ENCODE peak calls at places on chromosomes 2 and 18, in five cellular contexts. One of them, this sample, is unnamed.

GRCh38 chr2:173079968-173080860 is 4.6 kb downstream of the MAP3K20 start:
- DNase-seq in GM12865: no peak
- DNase-seq in upper lobe of left lung: no peak
- DNase-seq in astrocyte of the spinal cord: peak; percentile 92
- DNase-seq in body of pancreas: no peak
- DNase-seq in this sample: no peak

GRCh38 chr18:46213295-46213694 is 109.1 kb downstream of the HAUS1 start:
- DNase-seq in GM12865: peak; percentile 41
- DNase-seq in body of pancreas: no peak
- DNase-seq in astrocyte of the spinal cord: no peak
- DNase-seq in upper lobe of left lung: no peak
- DNase-seq in this sample: no peak

GRCh38 chr18:75727479-75727878 is 300.0 kb upstream of the SMIM21 start:
- DNase-seq in GM12865: peak; percentile 37
- DNase-seq in astrocyte of the spinal cord: peak; percentile 20
- DNase-seq in upper lobe of left lung: no peak
- DNase-seq in body of pancreas: peak; percentile 24
- DNase-seq in this sample: no peak

GRCh38 chr2:39142012-39142346 is 21.1 kb upstream of the SOS1 start:
- DNase-seq in body of pancreas: no peak
- DNase-seq in astrocyte of the spinal cord: no peak
- DNase-seq in upper lobe of left lung: no peak
- DNase-seq in GM12865: no peak
- DNase-seq in this sample: no peak

GRCh38 chr2:69122271-69122670 is 109.3 kb downstream of the ANTXR1 start:
- DNase-seq in astrocyte of the spinal cord: peak; percentile 83
- DNase-seq in upper lobe of left lung: no peak
- DNase-seq in body of pancreas: no peak
- DNase-seq in GM12865: no peak
- DNase-seq in this sample: no peak

GRCh38 chr2:202149155-202149762 is 76.2 kb downstream of the KIAA2012 start:
- DNase-seq in body of pancreas: no peak
- DNase-seq in astrocyte of the spinal cord: peak; percentile 66
- DNase-seq in upper lobe of left lung: no peak
- DNase-seq in GM12865: no peak
- DNase-seq in this sample: no peak

GRCh38 chr2:38274286-38275276 is 102.5 kb downstream of the ATL2 start:
- DNase-seq in astrocyte of the spinal cord: peak; percentile 89
- DNase-seq in body of pancreas: no peak
- DNase-seq in upper lobe of left lung: no peak
- DNase-seq in GM12865: peak; percentile 87
- DNase-seq in this sample: peak; percentile 43

GRCh38 chr18:75545189-75545588 is 117.7 kb upstream of the SMIM21 start:
- DNase-seq in GM12865: no peak
- DNase-seq in body of pancreas: no peak
- DNase-seq in astrocyte of the spinal cord: no peak
- DNase-seq in upper lobe of left lung: no peak
- DNase-seq in this sample: no peak

GRCh38 chr2:26355038-26355995 is 8.7 kb upstream of the ADGRF3 start:
- DNase-seq in upper lobe of left lung: no peak
- DNase-seq in astrocyte of the spinal cord: peak; percentile 93
- DNase-seq in GM12865: no peak
- DNase-seq in body of pancreas: no peak
- DNase-seq in this sample: peak; percentile 91

GRCh38 chr2:30266051-30266621 is 34.8 kb downstream of the LBH start:
- DNase-seq in upper lobe of left lung: no peak
- DNase-seq in body of pancreas: no peak
- DNase-seq in GM12865: peak; percentile 46
- DNase-seq in astrocyte of the spinal cord: no peak
- DNase-seq in this sample: no peak

GRCh38 chr2:225630824-225631533 is 231.5 kb downstream of the NYAP2 start:
- DNase-seq in upper lobe of left lung: no peak
- DNase-seq in body of pancreas: no peak
- DNase-seq in astrocyte of the spinal cord: no peak
- DNase-seq in GM12865: no peak
- DNase-seq in this sample: no peak

GRCh38 chr18:59729781-59730180 is 32.6 kb upstream of the CCBE1 start:
- DNase-seq in astrocyte of the spinal cord: no peak
- DNase-seq in GM12865: no peak
- DNase-seq in body of pancreas: no peak
- DNase-seq in upper lobe of left lung: no peak
- DNase-seq in this sample: no peak

GRCh38 chr18:73408434-73408833 is 540.6 kb upstream of the NETO1 start:
- DNase-seq in upper lobe of left lung: no peak
- DNase-seq in astrocyte of the spinal cord: peak; percentile 25
- DNase-seq in body of pancreas: no peak
- DNase-seq in GM12865: no peak
- DNase-seq in this sample: no peak

GRCh38 chr2:165911231-165911630 is 42.3 kb downstream of the TTC21B start:
- DNase-seq in GM12865: no peak
- DNase-seq in upper lobe of left lung: no peak
- DNase-seq in body of pancreas: no peak
- DNase-seq in astrocyte of the spinal cord: peak; percentile 25
- DNase-seq in this sample: no peak

GRCh38 chr2:26880910-26881435 is 33.0 kb downstream of the DPYSL5 start:
- DNase-seq in upper lobe of left lung: no peak
- DNase-seq in body of pancreas: no peak
- DNase-seq in GM12865: no peak
- DNase-seq in astrocyte of the spinal cord: no peak
- DNase-seq in this sample: no peak

GRCh38 chr2:197869501-197870111 is 65.2 kb downstream of the PLCL1 start:
- DNase-seq in GM12865: no peak
- DNase-seq in astrocyte of the spinal cord: peak; percentile 43
- DNase-seq in body of pancreas: no peak
- DNase-seq in upper lobe of left lung: no peak
- DNase-seq in this sample: peak; percentile 62

GRCh38 chr2:99754215-99754614 is 264.4 kb upstream of the REV1 start:
- DNase-seq in GM12865: no peak
- DNase-seq in upper lobe of left lung: no peak
- DNase-seq in body of pancreas: no peak
- DNase-seq in astrocyte of the spinal cord: no peak
- DNase-seq in this sample: no peak

GRCh38 chr2:234955091-234955511 is 3.3 kb downstream of the SH3BP4 start:
- DNase-seq in GM12865: no peak
- DNase-seq in body of pancreas: no peak
- DNase-seq in upper lobe of left lung: no peak
- DNase-seq in astrocyte of the spinal cord: no peak
- DNase-seq in this sample: no peak
- H3K4me3 ChIP-seq in GM12865: no peak overlapping the region
- H3K4me3 ChIP-seq in body of pancreas: no peak overlapping the region
- H3K4me3 ChIP-seq in upper lobe of left lung: peak overlapping the region; percentile 71
- H3K4me3 ChIP-seq in astrocyte of the spinal cord: peak overlapping the region; percentile 86
- H3K4me3 ChIP-seq in this sample: peak overlapping the region; percentile 82

GRCh38 chr2:152189622-152190495 is 14.3 kb upstream of the STAM2 start:
- DNase-seq in upper lobe of left lung: no peak
- DNase-seq in GM12865: peak; percentile 70
- DNase-seq in body of pancreas: peak; percentile 32
- DNase-seq in astrocyte of the spinal cord: peak; percentile 75
- DNase-seq in this sample: peak; percentile 19
- TF ChIP-seq CTCF in upper lobe of left lung: peak; percentile 43
- TF ChIP-seq CTCF in GM12865: peak; percentile 72
- TF ChIP-seq CTCF in body of pancreas: peak; percentile 91
- TF ChIP-seq CTCF in astrocyte of the spinal cord: peak; percentile 78
- TF ChIP-seq CTCF in this sample: peak; percentile 88

DNA sequence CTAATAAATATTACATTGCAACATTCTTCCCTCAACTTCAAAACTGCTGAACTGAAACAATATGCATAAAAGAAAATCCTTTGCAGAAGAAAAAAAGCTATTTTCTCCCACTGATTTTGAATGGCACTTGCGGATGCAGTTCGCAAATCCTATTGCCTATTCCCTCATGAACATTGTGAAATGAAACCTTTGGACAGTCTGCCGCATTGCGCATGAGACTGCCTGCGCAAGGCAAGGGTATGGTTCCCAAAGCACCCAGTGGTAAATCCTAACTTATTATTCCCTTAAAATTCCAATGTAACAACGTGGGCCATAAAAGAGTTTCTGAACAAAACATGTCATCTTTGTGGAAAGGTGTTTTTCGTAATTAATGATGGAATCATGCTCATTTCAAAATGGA is 8.4 kb downstream of the HOXD8 start:
- DNase-seq in astrocyte of the spinal cord: peak; percentile 29
- DNase-seq in GM12865: no peak
- DNase-seq in upper lobe of left lung: no peak
- DNase-seq in body of pancreas: no peak
- DNase-seq in this sample: no peak
- H3K4me3 ChIP-seq in astrocyte of the spinal cord: peak overlapping the region; percentile 57
- H3K4me3 ChIP-seq in GM12865: no peak overlapping the region
- H3K4me3 ChIP-seq in upper lobe of left lung: no peak overlapping the region
- H3K4me3 ChIP-seq in body of pancreas: no peak overlapping the region
- H3K4me3 ChIP-seq in this sample: no peak overlapping the region

GRCh38 chr2:20525041-20526035 is 78.5 kb downstream of the RHOB start:
- DNase-seq in upper lobe of left lung: no peak
- DNase-seq in GM12865: peak; percentile 89
- DNase-seq in body of pancreas: no peak
- DNase-seq in astrocyte of the spinal cord: peak; percentile 58
- DNase-seq in this sample: no peak
- TF ChIP-seq CTCF in upper lobe of left lung: peak; percentile 44
- TF ChIP-seq CTCF in GM12865: no peak
- TF ChIP-seq CTCF in body of pancreas: no peak
- TF ChIP-seq CTCF in astrocyte of the spinal cord: peak; percentile 8
- TF ChIP-seq CTCF in this sample: no peak

GRCh38 chr2:46982356-46983064 is 66.9 kb upstream of the MCFD2 start:
- DNase-seq in GM12865: peak; percentile 72
- DNase-seq in astrocyte of the spinal cord: no peak
- DNase-seq in upper lobe of left lung: no peak
- DNase-seq in body of pancreas: no peak
- DNase-seq in this sample: no peak
- H3K4me3 ChIP-seq in GM12865: peak overlapping the region; percentile 41
- H3K4me3 ChIP-seq in astrocyte of the spinal cord: no peak overlapping the region
- H3K4me3 ChIP-seq in upper lobe of left lung: no peak overlapping the region
- H3K4me3 ChIP-seq in body of pancreas: no peak overlapping the region
- H3K4me3 ChIP-seq in this sample: no peak overlapping the region

This sample was measured in retinal pigment epithelial cell.